ENCODE peak calls at places on chromosomes 3 and 15, in ten cellular contexts. One of them, this sample, is unnamed.
A peak's percentile ranks its signal among the peaks of the same experiment; 100 is the strongest.

GRCh38 chr3:94596141-94596540 is 533.3 kb downstream of the NSUN3 start:
- DNase-seq in left lung: no peak
- DNase-seq in nephron progenitor cell: no peak
- DNase-seq in Panc1: no peak
- DNase-seq in T follicular helper cell: no peak
- DNase-seq in activated CD8-positive, alpha-beta memory T cell treated with anti-CD3 and anti-CD28 coated beads for 4 hours: no peak
- DNase-seq in body of pancreas: no peak
- DNase-seq in stimulated activated CD8-positive, alpha-beta memory T cell treated with anti-CD3 and anti-CD28 coated beads, Interleukin-2, amount 100 ng/mL, for 48 hours: no peak
- DNase-seq in posterior cingulate gyrus: no peak
- DNase-seq in AG08395: no peak
- DNase-seq in this sample: no peak

GRCh38 chr3:63324621-63325020 is 46.5 kb downstream of the SYNPR start:
- DNase-seq in left lung: no peak
- DNase-seq in nephron progenitor cell: no peak
- DNase-seq in Panc1: no peak
- DNase-seq in T follicular helper cell: no peak
- DNase-seq in activated CD8-positive, alpha-beta memory T cell treated with anti-CD3 and anti-CD28 coated beads for 4 hours: no peak
- DNase-seq in body of pancreas: no peak
- DNase-seq in stimulated activated CD8-positive, alpha-beta memory T cell treated with anti-CD3 and anti-CD28 coated beads, Interleukin-2, amount 100 ng/mL, for 48 hours: no peak
- DNase-seq in posterior cingulate gyrus: no peak
- DNase-seq in AG08395: no peak
- DNase-seq in this sample: no peak

GRCh38 chr15:78129098-78130011 is 1.9 kb downstream of the CIB2 start:
- DNase-seq in left lung: no peak
- DNase-seq in nephron progenitor cell: peak; percentile 36
- DNase-seq in Panc1: no peak
- DNase-seq in T follicular helper cell: no peak
- DNase-seq in activated CD8-positive, alpha-beta memory T cell treated with anti-CD3 and anti-CD28 coated beads for 4 hours: no peak
- DNase-seq in body of pancreas: peak; percentile 48
- DNase-seq in stimulated activated CD8-positive, alpha-beta memory T cell treated with anti-CD3 and anti-CD28 coated beads, Interleukin-2, amount 100 ng/mL, for 48 hours: no peak
- DNase-seq in posterior cingulate gyrus: no peak
- DNase-seq in AG08395: no peak
- DNase-seq in this sample: no peak

GRCh38 chr15:59741274-59741906 is 52.3 kb upstream of the BNIP2 start:
- DNase-seq in left lung: no peak
- DNase-seq in nephron progenitor cell: peak; percentile 24
- DNase-seq in Panc1: no peak
- DNase-seq in T follicular helper cell: no peak
- DNase-seq in activated CD8-positive, alpha-beta memory T cell treated with anti-CD3 and anti-CD28 coated beads for 4 hours: no peak
- DNase-seq in body of pancreas: no peak
- DNase-seq in stimulated activated CD8-positive, alpha-beta memory T cell treated with anti-CD3 and anti-CD28 coated beads, Interleukin-2, amount 100 ng/mL, for 48 hours: no peak
- DNase-seq in posterior cingulate gyrus: no peak
- DNase-seq in AG08395: peak; percentile 30
- DNase-seq in this sample: no peak

GRCh38 chr3:44114142-44114541 is 127.5 kb upstream of the TOPAZ1 start:
- DNase-seq in left lung: no peak
- DNase-seq in nephron progenitor cell: peak; percentile 68
- DNase-seq in Panc1: no peak
- DNase-seq in T follicular helper cell: no peak
- DNase-seq in activated CD8-positive, alpha-beta memory T cell treated with anti-CD3 and anti-CD28 coated beads for 4 hours: peak; percentile 1
- DNase-seq in body of pancreas: peak; percentile 32
- DNase-seq in stimulated activated CD8-positive, alpha-beta memory T cell treated with anti-CD3 and anti-CD28 coated beads, Interleukin-2, amount 100 ng/mL, for 48 hours: peak; percentile 40
- DNase-seq in posterior cingulate gyrus: peak; percentile 49
- DNase-seq in AG08395: peak; percentile 46
- DNase-seq in this sample: no peak

GRCh38 chr3:104066658-104067057 is 1300.1 kb upstream of the ALCAM start:
- DNase-seq in left lung: no peak
- DNase-seq in nephron progenitor cell: no peak
- DNase-seq in Panc1: no peak
- DNase-seq in T follicular helper cell: no peak
- DNase-seq in activated CD8-positive, alpha-beta memory T cell treated with anti-CD3 and anti-CD28 coated beads for 4 hours: no peak
- DNase-seq in body of pancreas: no peak
- DNase-seq in stimulated activated CD8-positive, alpha-beta memory T cell treated with anti-CD3 and anti-CD28 coated beads, Interleukin-2, amount 100 ng/mL, for 48 hours: no peak
- DNase-seq in posterior cingulate gyrus: no peak
- DNase-seq in AG08395: no peak
- DNase-seq in this sample: no peak

GRCh38 chr3:141530133-141530768 is 43.4 kb downstream of the RASA2 start:
- DNase-seq in left lung: no peak
- DNase-seq in nephron progenitor cell: no peak
- DNase-seq in Panc1: no peak
- DNase-seq in T follicular helper cell: peak; percentile 12
- DNase-seq in activated CD8-positive, alpha-beta memory T cell treated with anti-CD3 and anti-CD28 coated beads for 4 hours: no peak
- DNase-seq in body of pancreas: no peak
- DNase-seq in stimulated activated CD8-positive, alpha-beta memory T cell treated with anti-CD3 and anti-CD28 coated beads, Interleukin-2, amount 100 ng/mL, for 48 hours: no peak
- DNase-seq in posterior cingulate gyrus: no peak
- DNase-seq in AG08395: peak; percentile 56
- DNase-seq in this sample: peak; percentile 68

GRCh38 chr15:31296304-31297220 is 30.1 kb upstream of the KLF13 start:
- DNase-seq in left lung: peak; percentile 71
- DNase-seq in nephron progenitor cell: no peak
- DNase-seq in Panc1: no peak
- DNase-seq in T follicular helper cell: no peak
- DNase-seq in activated CD8-positive, alpha-beta memory T cell treated with anti-CD3 and anti-CD28 coated beads for 4 hours: no peak
- DNase-seq in body of pancreas: peak; percentile 93
- DNase-seq in stimulated activated CD8-positive, alpha-beta memory T cell treated with anti-CD3 and anti-CD28 coated beads, Interleukin-2, amount 100 ng/mL, for 48 hours: no peak
- DNase-seq in posterior cingulate gyrus: no peak
- DNase-seq in AG08395: no peak
- DNase-seq in this sample: no peak

GRCh38 chr15:75232252-75232813 is 25.8 kb upstream of the GOLGA6C start:
- DNase-seq in left lung: peak; percentile 18
- DNase-seq in nephron progenitor cell: no peak
- DNase-seq in Panc1: no peak
- DNase-seq in T follicular helper cell: no peak
- DNase-seq in activated CD8-positive, alpha-beta memory T cell treated with anti-CD3 and anti-CD28 coated beads for 4 hours: no peak
- DNase-seq in body of pancreas: no peak
- DNase-seq in stimulated activated CD8-positive, alpha-beta memory T cell treated with anti-CD3 and anti-CD28 coated beads, Interleukin-2, amount 100 ng/mL, for 48 hours: no peak
- DNase-seq in posterior cingulate gyrus: no peak
- DNase-seq in AG08395: no peak
- DNase-seq in this sample: no peak

GRCh38 chr3:14768182-14768790 is 50.5 kb upstream of the FGD5 start:
- DNase-seq in left lung: no peak
- DNase-seq in nephron progenitor cell: no peak
- DNase-seq in Panc1: no peak
- DNase-seq in T follicular helper cell: no peak
- DNase-seq in activated CD8-positive, alpha-beta memory T cell treated with anti-CD3 and anti-CD28 coated beads for 4 hours: no peak
- DNase-seq in body of pancreas: no peak
- DNase-seq in stimulated activated CD8-positive, alpha-beta memory T cell treated with anti-CD3 and anti-CD28 coated beads, Interleukin-2, amount 100 ng/mL, for 48 hours: no peak
- DNase-seq in posterior cingulate gyrus: no peak
- DNase-seq in AG08395: no peak
- DNase-seq in this sample: no peak

GRCh38 chr3:150073031-150073430 is 102.3 kb upstream of the PFN2 start:
- DNase-seq in left lung: no peak
- DNase-seq in nephron progenitor cell: no peak
- DNase-seq in Panc1: no peak
- DNase-seq in T follicular helper cell: no peak
- DNase-seq in activated CD8-positive, alpha-beta memory T cell treated with anti-CD3 and anti-CD28 coated beads for 4 hours: no peak
- DNase-seq in body of pancreas: no peak
- DNase-seq in stimulated activated CD8-positive, alpha-beta memory T cell treated with anti-CD3 and anti-CD28 coated beads, Interleukin-2, amount 100 ng/mL, for 48 hours: no peak
- DNase-seq in posterior cingulate gyrus: no peak
- DNase-seq in AG08395: peak; percentile 39
- DNase-seq in this sample: no peak

GRCh38 chr15:90021108-90021507 is 20.0 kb downstream of the ZNF710 start:
- DNase-seq in left lung: peak; percentile 25
- DNase-seq in nephron progenitor cell: no peak
- DNase-seq in Panc1: no peak
- DNase-seq in T follicular helper cell: no peak
- DNase-seq in activated CD8-positive, alpha-beta memory T cell treated with anti-CD3 and anti-CD28 coated beads for 4 hours: no peak
- DNase-seq in body of pancreas: no peak
- DNase-seq in stimulated activated CD8-positive, alpha-beta memory T cell treated with anti-CD3 and anti-CD28 coated beads, Interleukin-2, amount 100 ng/mL, for 48 hours: no peak
- DNase-seq in posterior cingulate gyrus: no peak
- DNase-seq in AG08395: no peak
- DNase-seq in this sample: no peak

GRCh38 chr3:108473711-108474110 is 36.7 kb downstream of the MYH15 start:
- DNase-seq in left lung: no peak
- DNase-seq in nephron progenitor cell: no peak
- DNase-seq in Panc1: no peak
- DNase-seq in T follicular helper cell: no peak
- DNase-seq in activated CD8-positive, alpha-beta memory T cell treated with anti-CD3 and anti-CD28 coated beads for 4 hours: no peak
- DNase-seq in body of pancreas: no peak
- DNase-seq in stimulated activated CD8-positive, alpha-beta memory T cell treated with anti-CD3 and anti-CD28 coated beads, Interleukin-2, amount 100 ng/mL, for 48 hours: no peak
- DNase-seq in posterior cingulate gyrus: no peak
- DNase-seq in AG08395: no peak
- DNase-seq in this sample: no peak

GRCh38 chr3:115788921-115789470 is 165.7 kb downstream of the GAP43 start:
- DNase-seq in left lung: no peak
- DNase-seq in nephron progenitor cell: no peak
- DNase-seq in Panc1: no peak
- DNase-seq in T follicular helper cell: no peak
- DNase-seq in activated CD8-positive, alpha-beta memory T cell treated with anti-CD3 and anti-CD28 coated beads for 4 hours: no peak
- DNase-seq in body of pancreas: no peak
- DNase-seq in stimulated activated CD8-positive, alpha-beta memory T cell treated with anti-CD3 and anti-CD28 coated beads, Interleukin-2, amount 100 ng/mL, for 48 hours: no peak
- DNase-seq in posterior cingulate gyrus: no peak
- DNase-seq in AG08395: peak; percentile 81
- DNase-seq in this sample: peak; percentile 69

GRCh38 chr3:179729086-179729485 is 76.2 kb downstream of the USP13 start:
- DNase-seq in left lung: no peak
- DNase-seq in nephron progenitor cell: no peak
- DNase-seq in Panc1: no peak
- DNase-seq in T follicular helper cell: no peak
- DNase-seq in activated CD8-positive, alpha-beta memory T cell treated with anti-CD3 and anti-CD28 coated beads for 4 hours: no peak
- DNase-seq in body of pancreas: no peak
- DNase-seq in stimulated activated CD8-positive, alpha-beta memory T cell treated with anti-CD3 and anti-CD28 coated beads, Interleukin-2, amount 100 ng/mL, for 48 hours: no peak
- DNase-seq in posterior cingulate gyrus: no peak
- DNase-seq in AG08395: no peak
- DNase-seq in this sample: no peak

GRCh38 chr3:9685216-9686049 is 18.2 kb upstream of the CPNE9 start:
- DNase-seq in left lung: no peak
- DNase-seq in nephron progenitor cell: no peak
- DNase-seq in Panc1: no peak
- DNase-seq in T follicular helper cell: no peak
- DNase-seq in activated CD8-positive, alpha-beta memory T cell treated with anti-CD3 and anti-CD28 coated beads for 4 hours: no peak
- DNase-seq in body of pancreas: no peak
- DNase-seq in stimulated activated CD8-positive, alpha-beta memory T cell treated with anti-CD3 and anti-CD28 coated beads, Interleukin-2, amount 100 ng/mL, for 48 hours: no peak
- DNase-seq in posterior cingulate gyrus: no peak
- DNase-seq in AG08395: no peak
- DNase-seq in this sample: no peak

GRCh38 chr3:87077354-87077753 is 86.4 kb upstream of the VGLL3 start:
- DNase-seq in left lung: no peak
- DNase-seq in nephron progenitor cell: no peak
- DNase-seq in Panc1: no peak
- DNase-seq in T follicular helper cell: no peak
- DNase-seq in activated CD8-positive, alpha-beta memory T cell treated with anti-CD3 and anti-CD28 coated beads for 4 hours: no peak
- DNase-seq in body of pancreas: no peak
- DNase-seq in stimulated activated CD8-positive, alpha-beta memory T cell treated with anti-CD3 and anti-CD28 coated beads, Interleukin-2, amount 100 ng/mL, for 48 hours: no peak
- DNase-seq in posterior cingulate gyrus: no peak
- DNase-seq in AG08395: no peak
- DNase-seq in this sample: no peak

GRCh38 chr15:50828610-50829206 is 63.2 kb upstream of the SPPL2A start:
- DNase-seq in left lung: no peak
- DNase-seq in nephron progenitor cell: no peak
- DNase-seq in Panc1: no peak
- DNase-seq in T follicular helper cell: no peak
- DNase-seq in activated CD8-positive, alpha-beta memory T cell treated with anti-CD3 and anti-CD28 coated beads for 4 hours: no peak
- DNase-seq in body of pancreas: no peak
- DNase-seq in stimulated activated CD8-positive, alpha-beta memory T cell treated with anti-CD3 and anti-CD28 coated beads, Interleukin-2, amount 100 ng/mL, for 48 hours: no peak
- DNase-seq in posterior cingulate gyrus: no peak
- DNase-seq in AG08395: peak; percentile 94
- DNase-seq in this sample: peak; percentile 21

GRCh38 chr3:194872669-194872977 is 186.9 kb downstream of the FAM43A start:
- DNase-seq in left lung: no peak
- DNase-seq in nephron progenitor cell: no peak
- DNase-seq in Panc1: no peak
- DNase-seq in T follicular helper cell: no peak
- DNase-seq in activated CD8-positive, alpha-beta memory T cell treated with anti-CD3 and anti-CD28 coated beads for 4 hours: no peak
- DNase-seq in body of pancreas: no peak
- DNase-seq in stimulated activated CD8-positive, alpha-beta memory T cell treated with anti-CD3 and anti-CD28 coated beads, Interleukin-2, amount 100 ng/mL, for 48 hours: no peak
- DNase-seq in posterior cingulate gyrus: no peak
- DNase-seq in AG08395: peak; percentile 73
- DNase-seq in this sample: no peak

GRCh38 chr3:13303410-13303809 is 116.7 kb downstream of the NUP210 start:
- DNase-seq in left lung: no peak
- DNase-seq in nephron progenitor cell: no peak
- DNase-seq in Panc1: no peak
- DNase-seq in T follicular helper cell: no peak
- DNase-seq in activated CD8-positive, alpha-beta memory T cell treated with anti-CD3 and anti-CD28 coated beads for 4 hours: no peak
- DNase-seq in body of pancreas: peak; percentile 69
- DNase-seq in stimulated activated CD8-positive, alpha-beta memory T cell treated with anti-CD3 and anti-CD28 coated beads, Interleukin-2, amount 100 ng/mL, for 48 hours: no peak
- DNase-seq in posterior cingulate gyrus: no peak
- DNase-seq in AG08395: no peak
- DNase-seq in this sample: no peak